ENCODE peak calls at places on chromosomes 2 and 18, in seven cellular contexts. One of them, this sample, is unnamed.

GRCh38 chr2:132547089-132547687 is 122.8 kb downstream of the LYPD1 start:
- DNase-seq in DMS 273 treated with DMSO at 0.1 percent for 48 hours: no peak
- DNase-seq in colonic mucosa: peak
- DNase-seq in left cardiac atrium: peak
- DNase-seq in kidney: no peak
- DNase-seq in H9: peak
- DNase-seq in tibial artery: no peak
- DNase-seq in this sample: no peak

GRCh38 chr18:50934545-50935211 is 33.2 kb upstream of the ELAC1 start:
- DNase-seq in DMS 273 treated with DMSO at 0.1 percent for 48 hours: no peak
- DNase-seq in colonic mucosa: no peak
- DNase-seq in left cardiac atrium: no peak
- DNase-seq in kidney: no peak
- DNase-seq in H9: no peak
- DNase-seq in tibial artery: no peak
- DNase-seq in this sample: no peak

GRCh38 chr2:105237045-105237765 is 4.3 kb upstream of the GPR45 start:
- DNase-seq in DMS 273 treated with DMSO at 0.1 percent for 48 hours: no peak
- DNase-seq in colonic mucosa: no peak
- DNase-seq in left cardiac atrium: no peak
- DNase-seq in kidney: peak
- DNase-seq in H9: peak
- DNase-seq in tibial artery: no peak
- DNase-seq in this sample: no peak

GRCh38 chr2:121960251-121960650 is 204.8 kb downstream of the TSN start:
- DNase-seq in DMS 273 treated with DMSO at 0.1 percent for 48 hours: no peak
- DNase-seq in colonic mucosa: no peak
- DNase-seq in left cardiac atrium: no peak
- DNase-seq in kidney: no peak
- DNase-seq in H9: no peak
- DNase-seq in tibial artery: no peak
- DNase-seq in this sample: no peak

GRCh38 chr2:231364961-231365810 is 30.3 kb upstream of the B3GNT7 start:
- DNase-seq in DMS 273 treated with DMSO at 0.1 percent for 48 hours: no peak
- DNase-seq in colonic mucosa: peak
- DNase-seq in left cardiac atrium: no peak
- DNase-seq in kidney: peak
- DNase-seq in H9: no peak
- DNase-seq in tibial artery: peak
- DNase-seq in this sample: peak

GRCh38 chr2:232545511-232546375 is 4.6 kb downstream of the TIGD1 start:
- DNase-seq in DMS 273 treated with DMSO at 0.1 percent for 48 hours: no peak
- DNase-seq in colonic mucosa: no peak
- DNase-seq in left cardiac atrium: no peak
- DNase-seq in kidney: no peak
- DNase-seq in H9: no peak
- DNase-seq in tibial artery: no peak
- DNase-seq in this sample: no peak

GRCh38 chr2:113283704-113284284 is 5.1 kb upstream of the PAX8 start:
- DNase-seq in DMS 273 treated with DMSO at 0.1 percent for 48 hours: no peak
- DNase-seq in colonic mucosa: peak
- DNase-seq in left cardiac atrium: peak
- DNase-seq in kidney: peak
- DNase-seq in H9: peak
- DNase-seq in tibial artery: peak
- DNase-seq in this sample: peak

GRCh38 chr2:236632295-236633218 is 62.9 kb downstream of the ACKR3 start:
- DNase-seq in DMS 273 treated with DMSO at 0.1 percent for 48 hours: no peak
- DNase-seq in colonic mucosa: no peak
- DNase-seq in left cardiac atrium: no peak
- DNase-seq in kidney: no peak
- DNase-seq in H9: peak
- DNase-seq in tibial artery: no peak
- DNase-seq in this sample: no peak

GRCh38 chr2:24544456-24545115 is 53.5 kb downstream of the NCOA1 start:
- DNase-seq in DMS 273 treated with DMSO at 0.1 percent for 48 hours: no peak
- DNase-seq in colonic mucosa: no peak
- DNase-seq in left cardiac atrium: no peak
- DNase-seq in kidney: no peak
- DNase-seq in H9: no peak
- DNase-seq in tibial artery: no peak
- DNase-seq in this sample: no peak

GRCh38 chr2:27054721-27055120 is 3.3 kb downstream of the AGBL5 start:
- DNase-seq in DMS 273 treated with DMSO at 0.1 percent for 48 hours: no peak
- DNase-seq in colonic mucosa: no peak
- DNase-seq in left cardiac atrium: peak
- DNase-seq in kidney: no peak
- DNase-seq in H9: no peak
- DNase-seq in tibial artery: no peak
- DNase-seq in this sample: no peak

GRCh38 chr18:70295633-70296188 is 6.9 kb downstream of the SOCS6 start:
- DNase-seq in DMS 273 treated with DMSO at 0.1 percent for 48 hours: no peak
- DNase-seq in colonic mucosa: no peak
- DNase-seq in left cardiac atrium: no peak
- DNase-seq in kidney: no peak
- DNase-seq in H9: no peak
- DNase-seq in tibial artery: no peak
- DNase-seq in this sample: no peak

GRCh38 chr2:202035941-202036372 is 2.3 kb downstream of the FZD7 start:
- DNase-seq in DMS 273 treated with DMSO at 0.1 percent for 48 hours: no peak
- DNase-seq in colonic mucosa: no peak
- DNase-seq in left cardiac atrium: no peak
- DNase-seq in kidney: peak
- DNase-seq in H9: no peak
- DNase-seq in tibial artery: no peak
- DNase-seq in this sample: no peak

GRCh38 chr18:13439475-13439874 is 220.9 kb downstream of the LDLRAD4 start:
- DNase-seq in DMS 273 treated with DMSO at 0.1 percent for 48 hours: no peak
- DNase-seq in colonic mucosa: no peak
- DNase-seq in left cardiac atrium: no peak
- DNase-seq in kidney: no peak
- DNase-seq in H9: no peak
- DNase-seq in tibial artery: peak
- DNase-seq in this sample: no peak

GRCh38 chr2:65407240-65407639 is 25.2 kb downstream of the SPRED2 start:
- DNase-seq in DMS 273 treated with DMSO at 0.1 percent for 48 hours: no peak
- DNase-seq in colonic mucosa: no peak
- DNase-seq in left cardiac atrium: no peak
- DNase-seq in kidney: no peak
- DNase-seq in H9: no peak
- DNase-seq in tibial artery: no peak
- DNase-seq in this sample: no peak

GRCh38 chr2:14633451-14634211 is 1.1 kb downstream of the LRATD1 start:
- DNase-seq in DMS 273 treated with DMSO at 0.1 percent for 48 hours: no peak
- DNase-seq in colonic mucosa: peak
- DNase-seq in left cardiac atrium: peak
- DNase-seq in kidney: peak
- DNase-seq in H9: peak
- DNase-seq in tibial artery: no peak
- DNase-seq in this sample: no peak

GRCh38 chr2:188909036-188909435 is 65.1 kb upstream of the COL3A1 start:
- DNase-seq in DMS 273 treated with DMSO at 0.1 percent for 48 hours: no peak
- DNase-seq in colonic mucosa: no peak
- DNase-seq in left cardiac atrium: no peak
- DNase-seq in kidney: no peak
- DNase-seq in H9: no peak
- DNase-seq in tibial artery: no peak
- DNase-seq in this sample: no peak

GRCh38 chr2:101253013-101253712 is 477 bp downstream of the CNOT11 start:
- DNase-seq in DMS 273 treated with DMSO at 0.1 percent for 48 hours: no peak
- DNase-seq in colonic mucosa: peak
- DNase-seq in left cardiac atrium: peak
- DNase-seq in kidney: peak
- DNase-seq in H9: peak
- DNase-seq in tibial artery: peak
- DNase-seq in this sample: peak

GRCh38 chr2:187618813-187619212 is 64.6 kb upstream of the TFPI start:
- DNase-seq in DMS 273 treated with DMSO at 0.1 percent for 48 hours: no peak
- DNase-seq in colonic mucosa: no peak
- DNase-seq in left cardiac atrium: no peak
- DNase-seq in kidney: no peak
- DNase-seq in H9: no peak
- DNase-seq in tibial artery: no peak
- DNase-seq in this sample: no peak

GRCh38 chr2:42513252-42513918 is 19.6 kb upstream of the KCNG3 start:
- DNase-seq in DMS 273 treated with DMSO at 0.1 percent for 48 hours: no peak
- DNase-seq in colonic mucosa: peak
- DNase-seq in left cardiac atrium: no peak
- DNase-seq in kidney: no peak
- DNase-seq in H9: peak
- DNase-seq in tibial artery: no peak
- DNase-seq in this sample: no peak

GRCh38 chr2:81658227-81658626 is 1353.7 kb upstream of the LRRTM1 start:
- DNase-seq in DMS 273 treated with DMSO at 0.1 percent for 48 hours: no peak
- DNase-seq in colonic mucosa: no peak
- DNase-seq in left cardiac atrium: no peak
- DNase-seq in kidney: no peak
- DNase-seq in H9: no peak
- DNase-seq in tibial artery: no peak
- DNase-seq in this sample: no peak

GRCh38 chr2:216299130-216299529 is 73.2 kb downstream of the MARCHF4 start:
- DNase-seq in DMS 273 treated with DMSO at 0.1 percent for 48 hours: no peak
- DNase-seq in colonic mucosa: no peak
- DNase-seq in left cardiac atrium: no peak
- DNase-seq in kidney: no peak
- DNase-seq in H9: no peak
- DNase-seq in tibial artery: no peak
- DNase-seq in this sample: no peak

GRCh38 chr2:100972452-100972851 is 29.6 kb upstream of the RPL31 start:
- DNase-seq in DMS 273 treated with DMSO at 0.1 percent for 48 hours: no peak
- DNase-seq in colonic mucosa: no peak
- DNase-seq in left cardiac atrium: no peak
- DNase-seq in kidney: no peak
- DNase-seq in H9: no peak
- DNase-seq in tibial artery: peak
- DNase-seq in this sample: no peak

GRCh38 chr2:209763106-209763505 is 8.5 kb upstream of the UNC80 start:
- DNase-seq in DMS 273 treated with DMSO at 0.1 percent for 48 hours: no peak
- DNase-seq in colonic mucosa: no peak
- DNase-seq in left cardiac atrium: no peak
- DNase-seq in kidney: no peak
- DNase-seq in H9: no peak
- DNase-seq in tibial artery: no peak
- DNase-seq in this sample: no peak

GRCh38 chr2:217886720-217887309 is 116.0 kb downstream of the TNS1 start:
- DNase-seq in DMS 273 treated with DMSO at 0.1 percent for 48 hours: peak
- DNase-seq in colonic mucosa: peak
- DNase-seq in left cardiac atrium: peak
- DNase-seq in kidney: peak
- DNase-seq in H9: peak
- DNase-seq in tibial artery: peak
- DNase-seq in this sample: peak

GRCh38 chr2:110802213-110802932 is 70.0 kb downstream of the ACOXL start:
- DNase-seq in DMS 273 treated with DMSO at 0.1 percent for 48 hours: no peak
- DNase-seq in colonic mucosa: no peak
- DNase-seq in left cardiac atrium: no peak
- DNase-seq in kidney: no peak
- DNase-seq in H9: peak
- DNase-seq in tibial artery: no peak
- DNase-seq in this sample: no peak

GRCh38 chr2:67169417-67170140 is 227.6 kb upstream of the ETAA1 start:
- DNase-seq in DMS 273 treated with DMSO at 0.1 percent for 48 hours: no peak
- DNase-seq in colonic mucosa: no peak
- DNase-seq in left cardiac atrium: no peak
- DNase-seq in kidney: no peak
- DNase-seq in H9: no peak
- DNase-seq in tibial artery: no peak
- DNase-seq in this sample: no peak

GRCh38 chr18:76474824-76475223 is 20.2 kb downstream of the ZNF516 start:
- DNase-seq in DMS 273 treated with DMSO at 0.1 percent for 48 hours: no peak
- DNase-seq in colonic mucosa: no peak
- DNase-seq in left cardiac atrium: no peak
- DNase-seq in kidney: no peak
- DNase-seq in H9: no peak
- DNase-seq in tibial artery: no peak
- DNase-seq in this sample: no peak

GRCh38 chr2:98683728-98684127 is 47.2 kb downstream of the MGAT4A start:
- DNase-seq in DMS 273 treated with DMSO at 0.1 percent for 48 hours: no peak
- DNase-seq in colonic mucosa: no peak
- DNase-seq in left cardiac atrium: no peak
- DNase-seq in kidney: no peak
- DNase-seq in H9: no peak
- DNase-seq in tibial artery: no peak
- DNase-seq in this sample: no peak

GRCh38 chr2:101622633-101623521 is 74.6 kb upstream of the MAP4K4 start:
- DNase-seq in DMS 273 treated with DMSO at 0.1 percent for 48 hours: no peak
- DNase-seq in colonic mucosa: no peak
- DNase-seq in left cardiac atrium: no peak
- DNase-seq in kidney: no peak
- DNase-seq in H9: no peak
- DNase-seq in tibial artery: no peak
- DNase-seq in this sample: no peak

GRCh38 chr2:62208082-62208757 is 12.3 kb downstream of the B3GNT2 start:
- DNase-seq in DMS 273 treated with DMSO at 0.1 percent for 48 hours: no peak
- DNase-seq in colonic mucosa: no peak
- DNase-seq in left cardiac atrium: no peak
- DNase-seq in kidney: no peak
- DNase-seq in H9: no peak
- DNase-seq in tibial artery: no peak
- DNase-seq in this sample: no peak

GRCh38 chr2:133846476-133846875 is 278.2 kb upstream of the NCKAP5 start:
- DNase-seq in DMS 273 treated with DMSO at 0.1 percent for 48 hours: no peak
- DNase-seq in colonic mucosa: no peak
- DNase-seq in left cardiac atrium: no peak
- DNase-seq in kidney: no peak
- DNase-seq in H9: no peak
- DNase-seq in tibial artery: no peak
- DNase-seq in this sample: no peak

GRCh38 chr2:191218292-191218898 is 26.8 kb upstream of the MYO1B start:
- DNase-seq in DMS 273 treated with DMSO at 0.1 percent for 48 hours: no peak
- DNase-seq in colonic mucosa: peak
- DNase-seq in left cardiac atrium: peak
- DNase-seq in kidney: no peak
- DNase-seq in H9: peak
- DNase-seq in tibial artery: no peak
- DNase-seq in this sample: no peak

GRCh38 chr2:190576565-190576964 is 42.0 kb upstream of the NEMP2 start:
- DNase-seq in DMS 273 treated with DMSO at 0.1 percent for 48 hours: no peak
- DNase-seq in colonic mucosa: no peak
- DNase-seq in left cardiac atrium: no peak
- DNase-seq in kidney: no peak
- DNase-seq in H9: no peak
- DNase-seq in tibial artery: no peak
- DNase-seq in this sample: no peak

This sample was measured in left lung.